ENCODE peak calls at places on chromosomes 6 and 20, in ten cellular contexts. R is thoracic aorta; X is iris pigment epithelial cell; E is effector CD8-positive, alpha-beta T cell; K is GDM1; S is substantia nigra; P is stimulated activated CD8-positive, alpha-beta memory T cell treated with anti-CD3 and anti-CD28 coated beads, Interleukin-4, amount 100 ng/mL, for 4 hours; W is AG09309; M is testis; I is lower leg skin. A is an unnamed sample.

GRCh38 chr6:127691147-127691546 is 114.2 kb downstream of the C6orf58 start:
- DNase-seq in R (no peak), X (no peak), E (no peak), K (no peak), S (no peak), P (no peak), W (no peak), M (no peak), I (no peak), A (no peak)

GRCh38 chr20:62606551-62607201 is 35.6 kb upstream of the SLCO4A1 start:
- DNase-seq in R (no peak), X (no peak), E (no peak), K (no peak), S (no peak), P (no peak), W (no peak), M (peak), I (no peak), A (no peak)

GRCh38 chr6:30319146-30319835 is 7.4 kb upstream of the TRIM39 start:
- DNase-seq in R (no peak), X (peak), E (no peak), K (no peak), S (no peak), P (no peak), W (no peak), M (no peak), I (no peak), A (no peak)

GRCh38 chr6:38567436-38567835 is 72.3 kb downstream of the BTBD9 start:
- DNase-seq in R (no peak), X (peak), E (no peak), K (no peak), S (no peak), P (no peak), W (peak), M (peak), I (peak), A (peak)

GRCh38 chr6:13296536-13296997 is 31.8 kb downstream of the TBC1D7 start:
- DNase-seq in R (no peak), X (no peak), E (no peak), K (no peak), S (no peak), P (no peak), W (no peak), M (no peak), I (no peak), A (no peak)

GRCh38 chr6:7267071-7267470 is 45.9 kb downstream of the SSR1 start:
- DNase-seq in R (no peak), X (no peak), E (no peak), K (no peak), S (no peak), P (no peak), W (no peak), M (no peak), I (no peak), A (no peak)

GRCh38 chr6:42010909-42011308 is 39.4 kb upstream of the TAF8 start:
- DNase-seq in R (no peak), X (no peak), E (no peak), K (no peak), S (no peak), P (no peak), W (no peak), M (no peak), I (no peak), A (no peak)

GRCh38 chr6:112044856-112045255 is 9.0 kb upstream of the CCN6 start:
- DNase-seq in R (no peak), X (peak), E (no peak), K (no peak), S (no peak), P (no peak), W (peak), M (no peak), I (no peak), A (no peak)

GRCh38 chr6:129659590-129660345 is 50.2 kb downstream of the ARHGAP18 start:
- DNase-seq in R (no peak), X (peak), E (no peak), K (no peak), S (no peak), P (no peak), W (no peak), M (peak), I (no peak), A (no peak)

GRCh38 chr6:15017251-15017650 is 228.6 kb upstream of the JARID2 start:
- DNase-seq in R (no peak), X (peak), E (no peak), K (no peak), S (no peak), P (no peak), W (no peak), M (peak), I (no peak), A (no peak)

GRCh38 chr20:42703744-42704143 is 486.0 kb downstream of the PTPRT start:
- DNase-seq in R (no peak), X (no peak), E (no peak), K (no peak), S (no peak), P (no peak), W (no peak), M (peak), I (no peak), A (no peak)